ENCODE peak calls at places on chromosomes 16 and 17, in nine cellular contexts. D, B, V, L, M, E, N, K and X are unnamed samples.

GRCh38 chr16:2081201-2081600 is 33.4 kb downstream of the TSC2 start:
- DNase-seq in D (no peak), B (no peak), V (no peak), L (no peak), M (no peak), E (no peak), N (no peak), K (no peak), X (no peak)

GRCh38 chr17:12722282-12722681 is 56.6 kb downstream of the MYOCD start:
- DNase-seq in D (no peak), B (no peak), V (no peak), L (no peak), M (no peak), E (no peak), N (no peak), K (no peak), X (no peak)

GRCh38 chr17:13593757-13594156 is 8.0 kb downstream of the HS3ST3A1 start:
- DNase-seq in D (no peak), B (no peak), V (no peak), L (no peak), M (no peak), E (no peak), N (no peak), K (no peak), X (no peak)

GRCh38 chr17:41538565-41538991 is 10.5 kb upstream of the KRT19 start:
- DNase-seq in D (no peak), B (peak), V (no peak), L (no peak), M (no peak), E (no peak), N (no peak), K (no peak), X (no peak)

GRCh38 chr17:40535924-40536717 is 29.2 kb downstream of the CCR7 start:
- DNase-seq in D (no peak), B (no peak), V (peak), L (peak), M (no peak), E (no peak), N (peak), K (no peak), X (no peak)

GRCh38 chr17:15377200-15377599 is 35.8 kb upstream of the TEKT3 start:
- DNase-seq in D (no peak), B (peak), V (no peak), L (no peak), M (no peak), E (no peak), N (no peak), K (no peak), X (no peak)

GRCh38 chr17:21253646-21254441 is 634 bp upstream of the NATD1 start:
- DNase-seq in D (no peak), B (no peak), V (no peak), L (no peak), M (no peak), E (no peak), N (no peak), K (no peak), X (no peak)

GRCh38 chr17:50570516-50570915 is 10.0 kb downstream of the CACNA1G start:
- DNase-seq in D (peak), B (no peak), V (no peak), L (no peak), M (no peak), E (no peak), N (no peak), K (no peak), X (no peak)

GRCh38 chr17:30344283-30345088 is 10.6 kb upstream of the TMIGD1 start:
- DNase-seq in D (peak), B (peak), V (peak), L (peak), M (peak), E (no peak), N (no peak), K (no peak), X (peak)